ENCODE peak calls at places on chromosomes 11 and 22, in nine cellular contexts. I is AG09319; P is uterus; W is hepatocyte; H is Calu3; G is hippocampal formation; F is GF-D8; B is small intestine; D is stimulated activated CD4-positive, alpha-beta T cell treated with anti-CD3 and anti-CD28 coated beads, Interleukin-4, amount 100 ng/mL, for 1 hour. E is an unnamed sample.

GRCh38 chr11:85694385-85694980 is 8.5 kb upstream of the CCDC89 start:
- DNase-seq in D (no peak), W (peak), H (peak), P (no peak), G (no peak), B (peak), F (no peak), I (peak), E (peak)

GRCh38 chr22:36103891-36104290 is 56.7 kb downstream of the APOL3 start:
- DNase-seq in H (no peak), W (no peak), D (no peak), B (no peak), I (no peak), G (no peak), F (no peak), P (no peak), E (no peak)

GRCh38 chr11:13896175-13896989 is 66.1 kb upstream of the SPON1 start:
- DNase-seq in G (no peak), D (no peak), H (peak), I (no peak), P (no peak), F (no peak), B (no peak), W (peak), E (no peak)

GRCh38 chr11:9053631-9054030 is 37.8 kb downstream of the SCUBE2 start:
- DNase-seq in P (no peak), H (no peak), G (peak), W (no peak), I (no peak), D (no peak), B (no peak), F (no peak), E (no peak)

GRCh38 chr11:107567739-107568335 is 2.3 kb upstream of the ALKBH8 start:
- DNase-seq in P (no peak), H (no peak), F (no peak), I (no peak), W (no peak), G (no peak), B (no peak), D (no peak), E (no peak)

GRCh38 chr11:4025957-4026324 is 68.7 kb upstream of the RRM1 start:
- DNase-seq in F (no peak), G (no peak), I (no peak), D (no peak), H (no peak), W (no peak), P (no peak), B (no peak), E (no peak)

GRCh38 chr22:38204784-38205183 is 3.0 kb downstream of the MAFF start:
- DNase-seq in W (no peak), G (no peak), P (no peak), H (no peak), B (no peak), F (peak), D (no peak), I (no peak), E (no peak)

GRCh38 chr11:121237686-121238658 is 54.6 kb upstream of the SC5D start:
- DNase-seq in B (no peak), H (no peak), F (no peak), G (no peak), I (no peak), P (peak), W (no peak), D (no peak), E (no peak)

GRCh38 chr11:62552465-62552782 is 5.8 kb upstream of the AHNAK start:
- DNase-seq in F (no peak), D (no peak), W (peak), P (peak), G (no peak), I (no peak), B (no peak), H (peak), E (no peak)

GRCh38 chr11:14529933-14530332 is 9.7 kb upstream of the PSMA1 start:
- DNase-seq in D (no peak), I (no peak), W (no peak), F (no peak), H (peak), P (no peak), G (no peak), B (no peak), E (no peak)

GRCh38 chr22:44368611-44369010 is 55.9 kb upstream of the SHISAL1 start:
- DNase-seq in B (no peak), D (no peak), W (no peak), H (no peak), G (no peak), F (no peak), P (no peak), I (no peak), E (no peak)

GRCh38 chr22:22753526-22754267 is 109.3 kb downstream of the GGTLC2 start:
- DNase-seq in W (peak), B (peak), I (no peak), F (no peak), P (no peak), G (peak), H (peak), D (peak), E (no peak)

GRCh38 chr22:39450258-39450955 is 6.4 kb upstream of the MGAT3 start:
- DNase-seq in W (no peak), P (no peak), G (no peak), I (no peak), B (no peak), H (no peak), F (no peak), D (no peak), E (no peak)

GRCh38 chr22:17627961-17628303 is 617 bp downstream of the ATP6V1E1 start:
- DNase-seq in F (no peak), W (no peak), B (no peak), P (no peak), D (no peak), H (no peak), G (peak), I (no peak), E (no peak)

GRCh38 chr11:61834278-61835004 is 6.3 kb downstream of the FADS2 start:
- DNase-seq in G (peak), W (peak), P (peak), F (peak), B (peak), I (no peak), H (no peak), D (peak), E (no peak)

GRCh38 chr11:120696597-120696996 is 185.0 kb downstream of the GRIK4 start:
- DNase-seq in P (no peak), B (no peak), H (no peak), I (no peak), F (no peak), D (no peak), W (no peak), G (no peak), E (no peak)

GRCh38 chr11:68263444-68264035 is 8.2 kb downstream of the C11orf24 start:
- DNase-seq in W (no peak), F (no peak), I (no peak), D (no peak), P (no peak), H (no peak), G (no peak), B (no peak), E (no peak)

GRCh38 chr11:64124147-64124546 is 41.8 kb downstream of the MACROD1 start:
- DNase-seq in W (no peak), P (no peak), D (no peak), I (no peak), G (no peak), B (no peak), H (no peak), F (no peak), E (no peak)

GRCh38 chr11:129644326-129644725 is 171.3 kb upstream of the TMEM45B start:
- DNase-seq in H (no peak), F (no peak), G (no peak), B (no peak), W (no peak), I (no peak), D (no peak), P (no peak), E (no peak)

E was measured in non-pigmented ciliary epithelial cell.